ENCODE peak calls at places on chromosomes 16 and 17, in nine cellular contexts. C is activated CD4-positive, alpha-beta T cell treated with anti-CD3 and anti-CD28 coated beads, Interleukin-2, amount 50 U/mL, for 4 hours; X is activated naive CD8-positive, alpha-beta T cell treated with anti-CD3 and anti-CD28 coated beads, Interleukin-2, amount 10 ng/mL, durations not matched to agents 7 days and 5 days; F is naive thymus-derived CD8-positive, alpha-beta T cell; K is PC-9; A is T-helper 2 cell; T is SW480; Q is activated effector memory CD4-positive, alpha-beta T cell treated with Interleukin-2 at 50 U/mL for 16 hours; N is nucleus accumbens. Z is an unnamed sample.

GRCh38 chr16:17381784-17382183 is 89.0 kb downstream of the XYLT1 start:
- DNase-seq in C (no peak), X (no peak), F (no peak), K (no peak), A (no peak), T (no peak), Q (no peak), N (no peak), Z (no peak)

GRCh38 chr16:68786685-68787418 is 49.8 kb downstream of the CDH1 start:
- DNase-seq in C (no peak), X (no peak), F (no peak), K (no peak), A (no peak), T (peak), Q (no peak), N (peak), Z (peak)

GRCh38 chr17:76569607-76570279 is 15.9 kb downstream of the ST6GALNAC2 start:
- DNase-seq in C (no peak), X (no peak), F (no peak), K (peak), A (no peak), T (peak), Q (no peak), N (peak), Z (peak)

GRCh38 chr16:1533443-1533951 is at the start of gene TMEM204:
- DNase-seq in C (no peak), X (peak), F (peak), K (no peak), A (peak), T (no peak), Q (peak), N (no peak), Z (no peak)

GRCh38 chr16:81035975-81036750 is 521 bp downstream of the ATMIN start:
- DNase-seq in C (peak), X (no peak), F (no peak), K (peak), A (no peak), T (peak), Q (no peak), N (peak), Z (peak)

GRCh38 chr16:65532218-65532617 is 410.4 kb upstream of the CDH11 start:
- DNase-seq in C (no peak), X (no peak), F (no peak), K (no peak), A (no peak), T (no peak), Q (no peak), N (no peak), Z (no peak)

GRCh38 chr16:87855852-87856715 is 13.2 kb downstream of the SLC7A5 start:
- DNase-seq in C (no peak), X (peak), F (no peak), K (peak), A (peak), T (no peak), Q (peak), N (peak), Z (peak)

GRCh38 chr17:73325527-73325842 is 13.7 kb upstream of the CDC42EP4 start:
- DNase-seq in C (no peak), X (no peak), F (no peak), K (no peak), A (no peak), T (no peak), Q (no peak), N (no peak), Z (no peak)

GRCh38 chr17:80992077-80992947 is 671 bp downstream of the CHMP6 start:
- DNase-seq in C (no peak), X (no peak), F (no peak), K (no peak), A (no peak), T (no peak), Q (no peak), N (no peak), Z (no peak)

GRCh38 chr16:1291576-1291974 is 17.9 kb upstream of the UBE2I start:
- DNase-seq in C (no peak), X (no peak), F (no peak), K (no peak), A (no peak), T (peak), Q (no peak), N (no peak), Z (no peak)

GRCh38 chr17:78168906-78169793 is 769 bp downstream of the SYNGR2 start:
- DNase-seq in C (peak), X (peak), F (peak), K (peak), A (peak), T (peak), Q (peak), N (peak), Z (peak)

GRCh38 chr17:80520810-80521209 is 23.8 kb upstream of the RPTOR start:
- DNase-seq in C (no peak), X (no peak), F (no peak), K (no peak), A (no peak), T (no peak), Q (no peak), N (no peak), Z (no peak)

GRCh38 chr16:56363181-56363716 is 62.1 kb downstream of the AMFR start:
- DNase-seq in C (no peak), X (no peak), F (no peak), K (no peak), A (no peak), T (no peak), Q (no peak), N (no peak), Z (no peak)

GRCh38 chr17:7818746-7819645 is 15.0 kb upstream of the KDM6B start:
- DNase-seq in C (no peak), X (no peak), F (no peak), K (no peak), A (no peak), T (no peak), Q (no peak), N (no peak), Z (no peak)

GRCh38 chr16:28063047-28063521 is 430 bp downstream of the GSG1L start:
- DNase-seq in C (no peak), X (peak), F (no peak), K (no peak), A (no peak), T (no peak), Q (no peak), N (no peak), Z (no peak)

GRCh38 chr17:70767102-70767701 is 597.9 kb downstream of the KCNJ2 start:
- DNase-seq in C (no peak), X (no peak), F (no peak), K (peak), A (no peak), T (peak), Q (no peak), N (no peak), Z (peak)

GRCh38 chr17:77859411-77859810 is 99.1 kb upstream of the TNRC6C start:
- DNase-seq in C (no peak), X (no peak), F (no peak), K (no peak), A (no peak), T (no peak), Q (no peak), N (no peak), Z (no peak)

GRCh38 chr17:48068491-48068961 is 20.4 kb downstream of the NFE2L1 start:
- DNase-seq in C (no peak), X (no peak), F (no peak), K (no peak), A (no peak), T (peak), Q (no peak), N (no peak), Z (no peak)

GRCh38 chr16:76650579-76650978 is 373.4 kb downstream of the CNTNAP4 start:
- DNase-seq in C (no peak), X (no peak), F (no peak), K (no peak), A (no peak), T (peak), Q (no peak), N (no peak), Z (no peak)

GRCh38 chr17:76384222-76384986 is at the start of gene SPHK1:
- DNase-seq in C (peak), X (peak), F (peak), K (peak), A (peak), T (peak), Q (peak), N (no peak), Z (no peak)

Z was measured in globus pallidus.